ENCODE peak calls at places on chromosomes 16 and 17, in seven cellular contexts. One of them, this sample, is unnamed.

GRCh38 chr17:75899353-75899752 is 2.6 kb upstream of the TRIM65 start:
- DNase-seq in psoas muscle: no peak
- DNase-seq in GM06990: no peak
- DNase-seq in foreskin fibroblast: no peak
- DNase-seq in RWPE1: no peak
- DNase-seq in fibroblast of pulmonary artery: no peak
- DNase-seq in HCT116: no peak
- DNase-seq in this sample: no peak

GRCh38 chr17:8835106-8835505 is 32.4 kb downstream of the PIK3R6 start:
- DNase-seq in psoas muscle: no peak
- DNase-seq in GM06990: no peak
- DNase-seq in foreskin fibroblast: no peak
- DNase-seq in RWPE1: no peak
- DNase-seq in fibroblast of pulmonary artery: no peak
- DNase-seq in HCT116: no peak
- DNase-seq in this sample: peak

GRCh38 chr17:73064084-73064938 is 28.2 kb downstream of the SLC39A11 start:
- DNase-seq in psoas muscle: no peak
- DNase-seq in GM06990: no peak
- DNase-seq in foreskin fibroblast: no peak
- DNase-seq in RWPE1: no peak
- DNase-seq in fibroblast of pulmonary artery: no peak
- DNase-seq in HCT116: no peak
- DNase-seq in this sample: no peak

GRCh38 chr16:3797904-3798811 is 80.8 kb upstream of the TRAP1 start:
- DNase-seq in psoas muscle: no peak
- DNase-seq in GM06990: no peak
- DNase-seq in foreskin fibroblast: no peak
- DNase-seq in RWPE1: no peak
- DNase-seq in fibroblast of pulmonary artery: no peak
- DNase-seq in HCT116: no peak
- DNase-seq in this sample: no peak

GRCh38 chr17:71171270-71171669 is 949.5 kb upstream of the SOX9 start:
- DNase-seq in psoas muscle: no peak
- DNase-seq in GM06990: no peak
- DNase-seq in foreskin fibroblast: no peak
- DNase-seq in RWPE1: no peak
- DNase-seq in fibroblast of pulmonary artery: no peak
- DNase-seq in HCT116: no peak
- DNase-seq in this sample: no peak

GRCh38 chr16:53417011-53417410 is 17.3 kb upstream of the RBL2 start:
- DNase-seq in psoas muscle: no peak
- DNase-seq in GM06990: no peak
- DNase-seq in foreskin fibroblast: no peak
- DNase-seq in RWPE1: no peak
- DNase-seq in fibroblast of pulmonary artery: peak
- DNase-seq in HCT116: no peak
- DNase-seq in this sample: no peak

GRCh38 chr17:64599187-64599676 is 62.9 kb downstream of the SMURF2 start:
- DNase-seq in psoas muscle: no peak
- DNase-seq in GM06990: no peak
- DNase-seq in foreskin fibroblast: no peak
- DNase-seq in RWPE1: no peak
- DNase-seq in fibroblast of pulmonary artery: no peak
- DNase-seq in HCT116: no peak
- DNase-seq in this sample: no peak

GRCh38 chr16:63697736-63698135 is 1424.1 kb downstream of the CDH11 start:
- DNase-seq in psoas muscle: no peak
- DNase-seq in GM06990: no peak
- DNase-seq in foreskin fibroblast: no peak
- DNase-seq in RWPE1: no peak
- DNase-seq in fibroblast of pulmonary artery: no peak
- DNase-seq in HCT116: no peak
- DNase-seq in this sample: no peak

GRCh38 chr16:83441523-83441922 is 366.3 kb upstream of the HSBP1 start:
- DNase-seq in psoas muscle: no peak
- DNase-seq in GM06990: no peak
- DNase-seq in foreskin fibroblast: peak
- DNase-seq in RWPE1: no peak
- DNase-seq in fibroblast of pulmonary artery: no peak
- DNase-seq in HCT116: no peak
- DNase-seq in this sample: no peak

GRCh38 chr17:33261911-33262665 is 31.0 kb downstream of the ASIC2 start:
- DNase-seq in psoas muscle: no peak
- DNase-seq in GM06990: no peak
- DNase-seq in foreskin fibroblast: no peak
- DNase-seq in RWPE1: no peak
- DNase-seq in fibroblast of pulmonary artery: no peak
- DNase-seq in HCT116: no peak
- DNase-seq in this sample: peak

GRCh38 chr17:60390881-60391418 is 983 bp downstream of the USP32 start:
- DNase-seq in psoas muscle: peak
- DNase-seq in GM06990: peak
- DNase-seq in foreskin fibroblast: no peak
- DNase-seq in RWPE1: peak
- DNase-seq in fibroblast of pulmonary artery: peak
- DNase-seq in HCT116: no peak
- DNase-seq in this sample: no peak

DNA sequence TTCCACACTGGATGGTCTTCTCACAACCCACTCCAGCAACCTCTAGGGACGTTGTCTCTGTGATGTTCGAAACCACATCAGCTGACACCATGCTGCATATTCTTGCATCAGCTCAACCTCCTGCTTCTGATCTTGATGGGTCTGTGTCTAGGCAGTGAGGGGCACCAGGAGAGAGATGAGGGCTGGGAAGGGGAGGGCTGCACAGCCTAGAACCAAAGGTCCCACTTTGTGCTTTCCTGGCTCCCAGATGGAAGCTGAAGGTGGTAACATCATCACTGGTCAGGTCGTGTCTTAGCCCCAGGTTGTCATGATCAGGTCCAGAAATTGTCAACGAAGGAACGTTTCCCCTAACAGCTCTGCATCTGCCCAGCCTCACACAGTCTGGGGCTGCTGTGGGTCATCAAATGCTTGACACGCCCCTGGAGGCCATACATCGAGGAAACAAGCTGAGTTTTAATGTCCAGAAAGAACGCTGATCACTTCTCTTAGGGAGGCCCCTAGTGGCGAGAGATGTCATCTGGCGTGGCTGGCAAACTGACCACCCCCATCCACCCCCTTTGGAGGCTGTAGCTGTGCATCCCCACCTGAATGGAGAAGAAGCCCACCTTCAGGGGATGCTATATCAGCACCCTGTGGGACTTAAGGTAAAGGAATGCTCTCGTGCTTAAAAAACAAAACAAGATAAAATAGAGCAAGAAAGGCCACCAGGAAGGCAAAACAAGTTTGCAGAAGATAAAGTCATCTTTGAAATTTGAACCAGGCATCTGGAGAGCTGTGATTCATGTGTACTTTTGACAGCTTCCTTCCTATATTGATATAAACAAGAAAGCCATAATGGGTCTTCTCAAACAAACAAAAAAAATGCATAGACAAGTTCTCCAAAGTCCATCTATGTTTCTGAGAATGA is 58.3 kb downstream of the WIPI1 start:
- DNase-seq in psoas muscle: peak
- DNase-seq in GM06990: peak
- DNase-seq in foreskin fibroblast: peak
- DNase-seq in RWPE1: peak
- DNase-seq in fibroblast of pulmonary artery: peak
- DNase-seq in HCT116: peak
- DNase-seq in this sample: no peak
- TF ChIP-seq CTCF in psoas muscle: peak
- TF ChIP-seq CTCF in GM06990: peak
- TF ChIP-seq CTCF in foreskin fibroblast: peak
- TF ChIP-seq CTCF in RWPE1: peak
- TF ChIP-seq CTCF in fibroblast of pulmonary artery: peak
- TF ChIP-seq CTCF in HCT116: peak
- TF ChIP-seq CTCF in this sample: peak

DNA sequence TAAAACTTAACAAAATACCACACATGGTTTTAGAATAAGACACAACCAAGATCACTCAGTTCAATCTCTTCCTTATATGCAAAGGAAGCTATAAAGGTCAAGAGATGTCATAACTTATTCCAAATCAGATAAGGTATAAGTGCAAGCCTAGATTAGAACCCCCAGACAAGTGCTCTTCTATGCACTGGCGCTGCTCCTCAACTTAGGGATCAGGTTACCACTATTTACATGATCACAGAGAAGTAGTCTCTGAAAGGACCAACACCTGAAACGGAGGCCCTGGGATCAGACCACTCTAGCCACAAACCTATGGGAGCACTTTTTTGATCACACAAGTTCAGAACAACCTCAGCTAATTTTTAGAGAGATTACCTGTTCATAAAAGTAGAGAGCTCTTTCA is 16.6 kb downstream of the COPS3 start:
- DNase-seq in psoas muscle: no peak
- DNase-seq in GM06990: no peak
- DNase-seq in foreskin fibroblast: no peak
- DNase-seq in RWPE1: no peak
- DNase-seq in fibroblast of pulmonary artery: no peak
- DNase-seq in HCT116: no peak
- DNase-seq in this sample: no peak
- TF ChIP-seq CTCF in psoas muscle: no peak
- TF ChIP-seq CTCF in GM06990: no peak
- TF ChIP-seq CTCF in foreskin fibroblast: no peak
- TF ChIP-seq CTCF in RWPE1: no peak
- TF ChIP-seq CTCF in fibroblast of pulmonary artery: no peak
- TF ChIP-seq CTCF in HCT116: no peak
- TF ChIP-seq CTCF in this sample: no peak

GRCh38 chr17:20948984-20949777 is 93.6 kb downstream of the USP22 start:
- DNase-seq in psoas muscle: no peak
- DNase-seq in GM06990: no peak
- DNase-seq in foreskin fibroblast: no peak
- DNase-seq in RWPE1: no peak
- DNase-seq in fibroblast of pulmonary artery: no peak
- DNase-seq in HCT116: no peak
- DNase-seq in this sample: no peak

GRCh38 chr17:20941872-20942271 is 100.9 kb downstream of the USP22 start:
- DNase-seq in psoas muscle: no peak
- DNase-seq in GM06990: no peak
- DNase-seq in foreskin fibroblast: no peak
- DNase-seq in RWPE1: no peak
- DNase-seq in fibroblast of pulmonary artery: no peak
- DNase-seq in HCT116: no peak
- DNase-seq in this sample: no peak

GRCh38 chr17:20944014-20944905 is 98.6 kb downstream of the USP22 start:
- DNase-seq in psoas muscle: no peak
- DNase-seq in GM06990: no peak
- DNase-seq in foreskin fibroblast: no peak
- DNase-seq in RWPE1: peak
- DNase-seq in fibroblast of pulmonary artery: no peak
- DNase-seq in HCT116: peak
- DNase-seq in this sample: no peak
- TF ChIP-seq CTCF in psoas muscle: peak
- TF ChIP-seq CTCF in GM06990: peak
- TF ChIP-seq CTCF in foreskin fibroblast: no peak
- TF ChIP-seq CTCF in RWPE1: peak
- TF ChIP-seq CTCF in fibroblast of pulmonary artery: peak
- TF ChIP-seq CTCF in HCT116: peak
- TF ChIP-seq CTCF in this sample: peak

GRCh38 chr16:70758786-70759185 is 42.2 kb downstream of the VAC14 start:
- DNase-seq in psoas muscle: peak
- DNase-seq in GM06990: no peak
- DNase-seq in foreskin fibroblast: no peak
- DNase-seq in RWPE1: no peak
- DNase-seq in fibroblast of pulmonary artery: no peak
- DNase-seq in HCT116: no peak
- DNase-seq in this sample: no peak

GRCh38 chr16:70757183-70757582 is 43.8 kb downstream of the VAC14 start:
- DNase-seq in psoas muscle: peak
- DNase-seq in GM06990: no peak
- DNase-seq in foreskin fibroblast: no peak
- DNase-seq in RWPE1: no peak
- DNase-seq in fibroblast of pulmonary artery: no peak
- DNase-seq in HCT116: no peak
- DNase-seq in this sample: no peak

GRCh38 chr16:70761656-70762055 is 39.3 kb downstream of the VAC14 start:
- DNase-seq in psoas muscle: no peak
- DNase-seq in GM06990: no peak
- DNase-seq in foreskin fibroblast: no peak
- DNase-seq in RWPE1: no peak
- DNase-seq in fibroblast of pulmonary artery: no peak
- DNase-seq in HCT116: no peak
- DNase-seq in this sample: no peak

GRCh38 chr16:70760221-70760620 is 40.7 kb downstream of the VAC14 start:
- DNase-seq in psoas muscle: no peak
- DNase-seq in GM06990: no peak
- DNase-seq in foreskin fibroblast: no peak
- DNase-seq in RWPE1: no peak
- DNase-seq in fibroblast of pulmonary artery: no peak
- DNase-seq in HCT116: no peak
- DNase-seq in this sample: no peak

DNA sequence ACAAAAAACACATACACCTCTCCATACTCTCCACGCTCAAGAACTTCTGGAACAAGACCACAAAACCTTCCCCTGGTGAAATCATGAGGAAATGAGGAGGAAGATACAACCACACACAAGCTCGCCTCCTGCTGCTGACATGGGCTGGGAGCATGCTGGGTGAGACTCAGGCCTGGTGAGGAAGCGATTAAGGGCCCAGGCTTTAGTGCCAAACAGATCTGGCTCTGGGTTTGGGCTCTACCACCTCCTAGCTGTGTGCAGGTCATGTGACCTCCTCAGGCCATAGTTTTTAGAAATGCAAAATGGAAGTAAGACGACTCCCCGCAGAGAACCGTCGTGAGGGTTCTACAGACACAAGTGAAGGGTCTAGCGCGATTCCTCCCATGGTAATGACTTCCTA is 41.3 kb downstream of the VAC14 start:
- DNase-seq in psoas muscle: no peak
- DNase-seq in GM06990: no peak
- DNase-seq in foreskin fibroblast: no peak
- DNase-seq in RWPE1: no peak
- DNase-seq in fibroblast of pulmonary artery: no peak
- DNase-seq in HCT116: no peak
- DNase-seq in this sample: no peak
- TF ChIP-seq CTCF in psoas muscle: no peak
- TF ChIP-seq CTCF in GM06990: no peak
- TF ChIP-seq CTCF in foreskin fibroblast: no peak
- TF ChIP-seq CTCF in RWPE1: no peak
- TF ChIP-seq CTCF in fibroblast of pulmonary artery: no peak
- TF ChIP-seq CTCF in HCT116: no peak
- TF ChIP-seq CTCF in this sample: no peak

GRCh38 chr16:85631802-85632393 is 18.8 kb downstream of the GSE1 start:
- DNase-seq in psoas muscle: no peak
- DNase-seq in GM06990: no peak
- DNase-seq in foreskin fibroblast: no peak
- DNase-seq in RWPE1: no peak
- DNase-seq in fibroblast of pulmonary artery: no peak
- DNase-seq in HCT116: no peak
- DNase-seq in this sample: no peak
- TF ChIP-seq CTCF in psoas muscle: no peak
- TF ChIP-seq CTCF in GM06990: peak
- TF ChIP-seq CTCF in foreskin fibroblast: no peak
- TF ChIP-seq CTCF in RWPE1: no peak
- TF ChIP-seq CTCF in fibroblast of pulmonary artery: peak
- TF ChIP-seq CTCF in HCT116: no peak
- TF ChIP-seq CTCF in this sample: no peak

GRCh38 chr17:37661372-37662014 is 18.2 kb upstream of the DDX52 start:
- DNase-seq in psoas muscle: no peak
- DNase-seq in GM06990: no peak
- DNase-seq in foreskin fibroblast: no peak
- DNase-seq in RWPE1: no peak
- DNase-seq in fibroblast of pulmonary artery: no peak
- DNase-seq in HCT116: no peak
- DNase-seq in this sample: no peak
- TF ChIP-seq CTCF in psoas muscle: no peak
- TF ChIP-seq CTCF in GM06990: no peak
- TF ChIP-seq CTCF in foreskin fibroblast: no peak
- TF ChIP-seq CTCF in RWPE1: no peak
- TF ChIP-seq CTCF in fibroblast of pulmonary artery: no peak
- TF ChIP-seq CTCF in HCT116: no peak
- TF ChIP-seq CTCF in this sample: no peak